ENCODE peak calls at places on chromosomes 1 and 21, in nine cellular contexts. J is OCI-LY7; P is pancreas; Z is tibial artery; D is CD8-positive, alpha-beta T cell; W is dorsolateral prefrontal cortex; I is fibroblast of mammary gland; G is A549; Q is transverse colon. B is an unnamed sample.

GRCh38 chr1:238319957-238320356 is 429.2 kb upstream of the ZP4 start:
- DNase-seq in W (no peak), Z (no peak), D (no peak), J (no peak), I (no peak), G (no peak), P (no peak), Q (no peak), B (no peak)

GRCh38 chr1:39652534-39652933 is 13.1 kb upstream of the HEYL start:
- DNase-seq in Q (no peak), I (peak), G (no peak), Z (no peak), W (no peak), J (no peak), D (no peak), P (no peak), B (no peak)

GRCh38 chr1:201406831-201407406 is 7.8 kb upstream of the LAD1 start:
- DNase-seq in Z (no peak), G (peak), Q (peak), D (no peak), J (no peak), P (no peak), I (no peak), W (no peak), B (no peak)

GRCh38 chr1:198258491-198258890 is 101.7 kb downstream of the NEK7 start:
- DNase-seq in P (no peak), W (no peak), G (no peak), J (no peak), D (no peak), I (peak), Z (no peak), Q (no peak), B (peak)

GRCh38 chr1:92481598-92482403 is 4.9 kb downstream of the GFI1 start:
- DNase-seq in G (no peak), Z (no peak), W (no peak), Q (no peak), J (no peak), I (no peak), D (no peak), P (no peak), B (peak)

GRCh38 chr21:39348040-39348354 is 891 bp downstream of the HMGN1 start:
- DNase-seq in W (no peak), Z (no peak), J (no peak), Q (no peak), G (no peak), P (no peak), D (no peak), I (no peak), B (no peak)

GRCh38 chr1:66778266-66778665 is 22.8 kb downstream of the INSL5 start:
- DNase-seq in Z (no peak), G (no peak), Q (no peak), W (no peak), J (no peak), D (no peak), P (no peak), I (no peak), B (no peak)

GRCh38 chr1:43570784-43571183 is 40.1 kb downstream of the PTPRF start:
- DNase-seq in P (no peak), G (no peak), Q (no peak), D (no peak), I (no peak), Z (no peak), W (no peak), J (no peak), B (no peak)

GRCh38 chr1:39435597-39435996 is 55.8 kb upstream of the BMP8A start:
- DNase-seq in D (no peak), J (no peak), Z (no peak), Q (no peak), G (no peak), P (no peak), I (no peak), W (no peak), B (no peak)

GRCh38 chr21:25360593-25360992 is 246.7 kb downstream of the MRPL39 start:
- DNase-seq in Q (no peak), J (no peak), W (no peak), G (no peak), D (no peak), Z (no peak), P (no peak), I (peak), B (no peak)

GRCh38 chr1:21490774-21491482 is 18.3 kb upstream of the ALPL start:
- DNase-seq in I (peak), Q (peak), W (no peak), Z (no peak), D (no peak), G (peak), P (no peak), J (peak), B (peak)

GRCh38 chr1:167431261-167431908 is 86.9 kb downstream of the CD247 start:
- DNase-seq in I (no peak), Z (no peak), Q (no peak), P (no peak), D (no peak), J (peak), W (no peak), G (no peak), B (no peak)

GRCh38 chr1:244010191-244010590 is 40.9 kb upstream of the ZBTB18 start:
- DNase-seq in D (no peak), W (no peak), G (peak), P (no peak), Z (no peak), Q (no peak), J (no peak), I (peak), B (no peak)

GRCh38 chr21:43194303-43195130 is 25.7 kb downstream of the CRYAA start:
- DNase-seq in P (peak), D (no peak), Q (no peak), G (no peak), J (no peak), W (no peak), I (no peak), Z (no peak), B (no peak)

GRCh38 chr21:26849428-26850115 is 4.4 kb upstream of the ADAMTS1 start:
- DNase-seq in D (no peak), P (no peak), G (peak), Z (no peak), I (peak), W (no peak), Q (no peak), J (peak), B (peak)

GRCh38 chr1:86429122-86429725 is 5.3 kb downstream of the CLCA2 start:
- DNase-seq in D (no peak), Q (no peak), G (no peak), Z (no peak), I (peak), P (no peak), J (no peak), W (no peak), B (peak)

GRCh38 chr1:90924982-90925381 is 96.9 kb downstream of the ZNF644 start:
- DNase-seq in D (no peak), W (no peak), P (no peak), J (no peak), Z (no peak), Q (no peak), G (no peak), I (no peak), B (no peak)

GRCh38 chr21:16974060-16974459 is 538.8 kb upstream of the CXADR start:
- DNase-seq in Q (no peak), W (no peak), G (no peak), D (no peak), P (no peak), Z (no peak), I (no peak), J (no peak), B (no peak)

GRCh38 chr1:161993576-161993975 is 30.1 kb downstream of the OLFML2B start:
- DNase-seq in I (no peak), Z (no peak), D (no peak), G (no peak), W (no peak), J (no peak), Q (no peak), P (no peak), B (no peak)

GRCh38 chr1:11746092-11746491 is 10.2 kb downstream of the AGTRAP start:
- DNase-seq in Z (no peak), I (peak), P (no peak), D (no peak), J (no peak), Q (no peak), W (no peak), G (no peak), B (no peak)

GRCh38 chr1:40755052-40755451 is 28.5 kb upstream of the KCNQ4 start:
- DNase-seq in J (no peak), D (no peak), G (no peak), P (no peak), I (peak), Q (no peak), W (no peak), Z (peak), B (peak)

GRCh38 chr21:41753001-41753725 is 13.7 kb downstream of the RIPK4 start:
- DNase-seq in P (peak), Z (no peak), Q (no peak), D (no peak), I (no peak), W (no peak), G (no peak), J (no peak), B (no peak)

GRCh38 chr1:9659328-9659727 is 7.8 kb downstream of the PIK3CD start:
- DNase-seq in I (peak), G (no peak), Z (no peak), P (no peak), W (no peak), J (no peak), Q (no peak), D (no peak), B (peak)

GRCh38 chr1:226482975-226483660 is 65.4 kb upstream of the STUM start:
- DNase-seq in Q (no peak), Z (no peak), P (no peak), W (no peak), G (no peak), D (no peak), I (no peak), J (no peak), B (no peak)

GRCh38 chr1:167841530-167841929 is 72.4 kb downstream of the ADCY10 start:
- DNase-seq in D (no peak), J (no peak), Q (no peak), G (no peak), I (no peak), W (no peak), Z (no peak), P (no peak), B (no peak)

GRCh38 chr1:89757532-89757931 is 63.3 kb upstream of the LRRC8D start:
- DNase-seq in Q (no peak), J (peak), I (peak), D (no peak), W (no peak), G (no peak), Z (no peak), P (no peak), B (peak)

GRCh38 chr1:104476126-104476525 is 726.4 kb downstream of the AMY1C start:
- DNase-seq in G (no peak), J (no peak), Z (no peak), I (no peak), P (no peak), W (no peak), D (no peak), Q (no peak), B (no peak)

GRCh38 chr1:167357305-167357704 is 136.6 kb downstream of the POU2F1 start:
- DNase-seq in P (no peak), G (no peak), Z (no peak), J (peak), I (no peak), W (no peak), Q (no peak), D (no peak), B (no peak)

GRCh38 chr1:223662943-223663342 is 2.6 kb downstream of the CAPN8 start:
- DNase-seq in I (no peak), D (no peak), Q (no peak), G (no peak), Z (no peak), J (no peak), W (no peak), P (no peak), B (no peak)

GRCh38 chr1:197773856-197774255 is 1.4 kb downstream of the DENND1B start:
- DNase-seq in Q (no peak), Z (no peak), I (no peak), G (no peak), J (peak), D (no peak), P (no peak), W (no peak), B (no peak)

GRCh38 chr1:59703226-59703917 is 111.4 kb upstream of the HOOK1 start:
- DNase-seq in Q (no peak), W (no peak), D (no peak), P (no peak), J (no peak), Z (no peak), I (peak), G (no peak), B (peak)

GRCh38 chr1:61743716-61744620 is 1.7 kb downstream of the PATJ start:
- DNase-seq in I (no peak), Q (no peak), G (no peak), D (no peak), P (no peak), W (no peak), J (no peak), Z (no peak), B (no peak)

GRCh38 chr1:178725603-178726517 is 816 bp downstream of the RALGPS2 start:
- DNase-seq in Z (peak), W (peak), P (peak), D (no peak), G (peak), Q (peak), I (peak), J (peak), B (peak)

GRCh38 chr21:32403201-32403701 is 9.3 kb upstream of the EVA1C start:
- DNase-seq in Z (peak), G (peak), I (peak), W (peak), P (no peak), J (peak), Q (peak), D (peak), B (peak)

GRCh38 chr1:48726557-48726956 is 50.1 kb downstream of the BEND5 start:
- DNase-seq in W (no peak), Q (no peak), P (no peak), I (no peak), G (no peak), Z (no peak), J (no peak), D (no peak), B (no peak)

GRCh38 chr21:41166947-41167346 is 1.0 kb upstream of the BACE2 start:
- DNase-seq in J (no peak), D (no peak), Q (no peak), P (no peak), Z (peak), I (no peak), W (peak), G (no peak), B (no peak)

GRCh38 chr1:84997667-84998600 is 1.0 kb upstream of the MCOLN2 start:
- DNase-seq in Z (no peak), D (no peak), J (peak), Q (peak), I (peak), W (no peak), P (peak), G (no peak), B (peak)

GRCh38 chr1:85001742-85002141 is 4.8 kb upstream of the MCOLN2 start:
- DNase-seq in J (peak), Z (no peak), P (no peak), W (no peak), Q (no peak), G (no peak), D (no peak), I (no peak), B (no peak)

GRCh38 chr1:84996846-84997666 is at the start of gene MCOLN2:
- DNase-seq in P (peak), W (peak), I (peak), Q (peak), D (peak), Z (no peak), G (peak), J (peak), B (peak)

GRCh38 chr1:84995484-84996334 is 1.2 kb downstream of the MCOLN2 start:
- DNase-seq in Q (no peak), G (no peak), W (no peak), J (peak), D (no peak), I (no peak), Z (no peak), P (no peak), B (no peak)

GRCh38 chr1:84998642-84999280 is 1.8 kb upstream of the MCOLN2 start:
- DNase-seq in I (no peak), G (no peak), J (peak), Z (no peak), Q (peak), W (no peak), D (peak), P (no peak), B (peak)
- H3K4me3 ChIP-seq in I (no peak), G (peak), J (peak), Z (no peak), Q (peak), W (peak), D (peak), P (peak), B (no peak)

GRCh38 chr1:36223373-36223995 is 759 bp upstream of the THRAP3 start:
- DNase-seq in P (no peak), I (peak), W (no peak), Z (no peak), J (peak), G (peak), Q (peak), D (peak), B (peak)

GRCh38 chr1:36222481-36223372 is 1.5 kb upstream of the THRAP3 start:
- DNase-seq in Z (no peak), Q (peak), I (peak), D (no peak), W (no peak), J (no peak), P (peak), G (no peak), B (no peak)

GRCh38 chr1:36225298-36225899 is 1.2 kb downstream of the THRAP3 start:
- DNase-seq in J (no peak), G (no peak), Z (no peak), P (no peak), D (no peak), Q (no peak), W (no peak), I (peak), B (no peak)

GRCh38 chr1:36223996-36224536 is at the start of gene THRAP3:
- DNase-seq in P (peak), G (peak), Q (peak), Z (peak), D (peak), J (peak), W (peak), I (peak), B (peak)

DNA sequence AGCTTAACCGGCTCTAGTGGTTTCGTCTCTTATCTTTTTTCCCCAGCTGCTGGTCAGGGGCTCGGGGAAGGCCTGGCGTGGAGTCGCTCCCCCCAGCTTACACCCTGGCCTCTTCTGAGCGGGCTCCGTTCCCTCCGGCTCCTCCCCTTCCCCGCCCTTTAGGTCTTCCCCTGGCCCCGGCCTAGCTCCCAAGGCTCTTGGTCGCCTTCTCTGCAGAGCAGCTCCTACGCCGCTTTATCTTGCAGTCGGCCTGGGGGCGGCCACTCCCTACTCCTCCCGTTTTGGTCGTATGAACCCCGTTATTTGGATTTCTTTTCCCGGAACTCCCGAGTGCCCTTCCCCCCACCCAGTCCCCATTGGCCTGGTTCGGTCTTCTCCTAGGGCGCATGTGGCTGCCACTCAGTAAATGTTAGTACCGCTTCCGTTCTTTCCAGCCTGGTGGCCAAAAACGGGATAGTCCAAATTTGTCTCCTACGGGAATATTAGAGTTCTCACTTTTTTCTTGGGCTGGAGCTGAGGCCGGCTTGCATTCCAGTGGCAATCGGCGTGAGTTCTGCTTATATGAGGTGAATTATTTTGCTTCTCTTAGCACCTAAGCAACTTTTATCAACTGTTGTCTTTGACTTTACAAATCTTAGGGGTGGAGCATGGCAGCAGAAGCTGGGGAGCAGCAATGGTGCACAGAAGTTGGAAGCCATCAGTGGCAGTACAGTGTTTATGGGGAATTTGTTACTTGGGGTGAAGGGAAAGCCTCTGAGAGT is 474 bp downstream of the THRAP3 start:
- DNase-seq in W (no peak), P (no peak), G (peak), I (peak), J (no peak), D (no peak), Q (no peak), Z (peak), B (peak)
- TF ChIP-seq CTCF in W (no peak), P (no peak), G (no peak), I (peak), J (peak), D (no peak), Q (peak), Z (peak), B (peak)

GRCh38 chr1:157139125-157139524 is 930 bp upstream of the ETV3 start:
- DNase-seq in W (no peak), Q (no peak), G (no peak), I (no peak), J (no peak), D (no peak), Z (no peak), P (no peak), B (no peak)
- H3K4me3 ChIP-seq in W (peak), Q (peak), G (peak), I (peak), J (peak), D (peak), Z (peak), P (peak), B (peak)

GRCh38 chr1:109495738-109496137 is 1.8 kb downstream of the CYB561D1 start:
- DNase-seq in G (no peak), W (no peak), J (no peak), I (no peak), P (no peak), Z (no peak), D (no peak), Q (no peak), B (no peak)

GRCh38 chr1:109498161-109498801 is 4.4 kb downstream of the CYB561D1 start:
- DNase-seq in G (peak), Z (no peak), D (no peak), I (peak), W (peak), P (no peak), Q (no peak), J (peak), B (peak)

GRCh38 chr1:109499661-109500536 is 6.0 kb downstream of the CYB561D1 start:
- DNase-seq in W (no peak), D (peak), Z (no peak), G (peak), Q (peak), P (no peak), I (peak), J (peak), B (peak)

GRCh38 chr1:109499081-109499480 is 5.2 kb downstream of the CYB561D1 start:
- DNase-seq in I (no peak), Z (no peak), J (no peak), P (no peak), G (no peak), Q (no peak), W (no peak), D (no peak), B (no peak)

GRCh38 chr1:109497449-109498160 is 3.7 kb downstream of the CYB561D1 start:
- DNase-seq in Q (no peak), I (no peak), W (no peak), D (no peak), G (no peak), Z (no peak), J (no peak), P (no peak), B (no peak)
- TF ChIP-seq CTCF in Q (no peak), I (no peak), W (no peak), D (no peak), G (no peak), Z (no peak), J (no peak), P (no peak), B (no peak)

GRCh38 chr1:106768077-106768476 is 288.4 kb upstream of the PRMT6 start:
- DNase-seq in W (no peak), Z (no peak), I (no peak), Q (no peak), P (no peak), G (no peak), J (no peak), D (no peak), B (no peak)
- H3K4me3 ChIP-seq in W (no peak), Z (no peak), I (no peak), Q (no peak), P (no peak), G (no peak), J (no peak), D (no peak), B (no peak)